ENCODE peak calls at places on chromosome 3, in five cellular contexts. T is neuronal stem cell, B is GM12878, E is transverse colon, R is upper lobe of right lung. O is an unnamed sample.

GRCh38 chr3:51703776-51704510 is 2.9 kb upstream of the GRM2 start:
- DNase-seq in T (no peak), B (no peak), E (no peak), R (peak; percentile 40), O (no peak)

GRCh38 chr3:98657429-98657828 is 64.0 kb upstream of the CPOX start:
- DNase-seq in T (peak; percentile 9), B (no peak), E (peak; percentile 50), R (peak; percentile 89), O (no peak)

GRCh38 chr3:18424213-18424861 is 802 bp downstream of the SATB1 start:
- DNase-seq in T (no peak), B (no peak), E (peak; percentile 15), R (peak; percentile 62), O (no peak)

GRCh38 chr3:146532406-146532805 is 12.0 kb downstream of the PLSCR1 start:
- DNase-seq in T (no peak), B (no peak), E (no peak), R (no peak), O (no peak)

GRCh38 chr3:85161544-85161943 is 202.8 kb downstream of the CADM2 start:
- DNase-seq in T (no peak), B (no peak), E (peak; percentile 62), R (no peak), O (no peak)

GRCh38 chr3:83968386-83968785 is 990.4 kb upstream of the CADM2 start:
- DNase-seq in T (no peak), B (no peak), E (no peak), R (no peak), O (no peak)

GRCh38 chr3:146221276-146221675 is 29.6 kb downstream of the PLSCR4 start:
- DNase-seq in T (no peak), B (no peak), E (no peak), R (no peak), O (no peak)

GRCh38 chr3:14300721-14301377 is 101.6 kb upstream of the SLC6A6 start:
- DNase-seq in T (no peak), B (no peak), E (no peak), R (no peak), O (no peak)

GRCh38 chr3:105809204-105809893 is 59.5 kb downstream of the CBLB start:
- DNase-seq in T (no peak), B (no peak), E (no peak), R (no peak), O (no peak)

GRCh38 chr3:79326642-79327041 is 441.2 kb downstream of the ROBO1 start:
- DNase-seq in T (no peak), B (no peak), E (no peak), R (no peak), O (no peak)

GRCh38 chr3:16140116-16140893 is 34.2 kb upstream of the GALNT15 start:
- DNase-seq in T (no peak), B (no peak), E (peak; percentile 22), R (no peak), O (no peak)

GRCh38 chr3:38003817-38004414 is 13.3 kb downstream of the VILL start:
- DNase-seq in T (no peak), B (no peak), E (peak; percentile 68), R (peak; percentile 58), O (no peak)

GRCh38 chr3:195885036-195885871 is 23.1 kb downstream of the TNK2 start:
- DNase-seq in T (no peak), B (no peak), E (peak; percentile 71), R (no peak), O (no peak)

GRCh38 chr3:172675371-172676193 is 35.3 kb downstream of the NCEH1 start:
- DNase-seq in T (peak; percentile 58), B (no peak), E (no peak), R (no peak), O (peak; percentile 62)

GRCh38 chr3:179068779-179069530 is 2.7 kb downstream of the ZMAT3 start:
- DNase-seq in T (no peak), B (no peak), E (peak; percentile 19), R (no peak), O (peak; percentile 26)

GRCh38 chr3:136734382-136735070 is 17.7 kb downstream of the STAG1 start:
- DNase-seq in T (no peak), B (no peak), E (no peak), R (no peak), O (no peak)

GRCh38 chr3:137970914-137971831 is 38.8 kb upstream of the CLDN18 start:
- DNase-seq in T (peak; percentile 62), B (no peak), E (peak; percentile 74), R (peak; percentile 92), O (peak; percentile 25)

DNA sequence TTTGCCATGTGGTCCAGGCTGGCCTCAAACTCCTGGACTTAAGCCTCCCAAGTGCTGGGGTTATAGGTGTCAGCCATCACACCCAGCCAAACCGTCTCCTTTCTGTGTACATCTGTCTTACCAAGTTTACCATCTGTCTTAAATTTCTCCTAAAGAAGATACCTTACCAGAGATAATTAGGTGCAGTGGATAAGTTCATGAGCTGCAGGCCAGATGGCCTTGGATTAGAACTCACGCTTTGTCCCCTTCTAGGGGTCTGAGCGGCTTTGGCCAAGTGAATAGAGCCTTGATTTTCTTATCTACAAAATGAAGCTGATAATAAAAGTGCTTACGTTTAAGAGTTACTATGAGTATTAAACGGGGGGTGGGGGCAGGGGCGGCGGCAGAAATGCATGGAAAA is 103.9 kb downstream of the SUCLG2 start:
- DNase-seq in T (no peak), B (no peak), E (no peak), R (no peak), O (no peak)
- H3K4me3 ChIP-seq in T (no peak overlapping the region), B (no peak overlapping the region), E (no peak overlapping the region), R (no peak overlapping the region), O (no peak overlapping the region)

GRCh38 chr3:24522155-24522579 is 27.5 kb upstream of the THRB start:
- DNase-seq in T (peak; percentile 15), B (no peak), E (no peak), R (no peak), O (no peak)

GRCh38 chr3:24523195-24523594 is 28.5 kb upstream of the THRB start:
- DNase-seq in T (no peak), B (no peak), E (no peak), R (no peak), O (no peak)

GRCh38 chr3:24520101-24520495 is 25.4 kb upstream of the THRB start:
- DNase-seq in T (no peak), B (no peak), E (no peak), R (no peak), O (no peak)

GRCh38 chr3:24520941-24521305 is 26.3 kb upstream of the THRB start:
- DNase-seq in T (no peak), B (no peak), E (no peak), R (no peak), O (no peak)

GRCh38 chr3:24521306-24522154 is 26.9 kb upstream of the THRB start:
- DNase-seq in T (peak; percentile 33), B (no peak), E (peak; percentile 62), R (peak; percentile 84), O (no peak)
- H3K4me3 ChIP-seq in T (peak overlapping the region; percentile 22), B (no peak overlapping the region), E (peak overlapping the region; percentile 74), R (peak overlapping the region; percentile 79), O (no peak overlapping the region)

DNA sequence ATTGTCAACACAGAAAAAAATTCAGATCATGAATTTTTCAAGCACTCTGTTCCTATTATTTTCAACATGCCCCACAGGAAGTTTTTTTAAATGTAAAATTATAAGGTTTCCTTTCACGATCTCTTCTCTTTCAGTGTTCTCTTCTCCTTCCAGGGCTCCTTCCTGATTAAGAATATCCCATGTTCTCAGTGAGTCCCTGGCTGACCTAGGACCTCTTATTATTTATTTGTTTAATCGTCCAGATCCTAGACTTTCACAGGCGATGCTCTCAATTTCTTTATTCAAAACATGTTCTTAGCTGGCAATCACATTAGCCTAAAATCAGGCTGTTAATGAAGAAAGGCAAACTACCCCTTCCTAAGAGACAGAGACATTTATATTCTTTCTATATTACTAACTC is 124.3 kb downstream of the ABI3BP start:
- DNase-seq in T (no peak), B (no peak), E (no peak), R (no peak), O (no peak)
- H3K4me3 ChIP-seq in T (no peak overlapping the region), B (no peak overlapping the region), E (no peak overlapping the region), R (no peak overlapping the region), O (no peak overlapping the region)

GRCh38 chr3:194811118-194811517 is 125.4 kb downstream of the FAM43A start:
- DNase-seq in T (no peak), B (no peak), E (no peak), R (no peak), O (no peak)
- H3K4me3 ChIP-seq in T (no peak overlapping the region), B (no peak overlapping the region), E (no peak overlapping the region), R (no peak overlapping the region), O (no peak overlapping the region)

DNA sequence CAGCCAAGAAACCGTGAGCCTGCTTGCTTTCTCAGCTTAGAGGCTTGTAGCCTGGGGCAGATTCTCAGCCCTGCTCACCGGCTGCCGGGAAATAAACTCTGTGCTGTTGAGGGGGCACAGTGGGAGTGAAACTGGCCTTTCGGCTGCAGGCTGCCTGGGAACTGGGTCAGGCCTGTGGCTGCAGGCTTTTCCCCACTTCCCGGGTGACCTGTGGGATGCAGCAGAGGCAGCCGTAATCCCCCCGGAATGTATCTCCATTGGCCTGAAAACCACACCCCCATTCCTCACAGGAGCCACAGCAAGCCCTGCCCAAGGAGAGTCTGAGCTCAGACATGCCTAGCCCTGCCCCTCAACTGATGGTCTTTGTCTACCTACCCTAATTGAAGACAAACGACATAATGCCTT is 110.9 kb downstream of the STXBP5L start:
- DNase-seq in T (no peak), B (no peak), E (no peak), R (peak; percentile 45), O (no peak)
- H3K4me3 ChIP-seq in T (no peak overlapping the region), B (no peak overlapping the region), E (no peak overlapping the region), R (no peak overlapping the region), O (no peak overlapping the region)

DNA sequence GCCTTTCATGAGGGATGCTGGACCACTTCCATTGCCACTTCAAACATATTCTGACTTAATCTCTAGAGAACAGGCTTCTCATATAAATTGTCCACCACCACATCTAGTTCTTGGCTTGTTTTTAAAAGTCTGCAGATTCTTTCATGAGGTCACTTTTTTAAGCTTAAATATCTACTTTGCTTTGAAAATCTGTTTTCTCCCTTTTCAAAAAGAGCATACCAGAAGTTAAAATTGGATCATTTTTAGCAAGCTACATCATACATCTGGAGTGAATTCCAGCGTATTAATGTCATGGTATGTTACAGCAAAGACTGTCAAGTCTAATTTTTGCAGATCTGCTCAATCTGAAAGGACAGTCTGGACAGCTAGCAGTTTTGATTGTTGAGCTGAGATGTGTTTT is 131.5 kb downstream of the C3orf70 start:
- DNase-seq in T (no peak), B (no peak), E (no peak), R (no peak), O (peak; percentile 19)
- H3K4me3 ChIP-seq in T (no peak overlapping the region), B (no peak overlapping the region), E (no peak overlapping the region), R (no peak overlapping the region), O (no peak overlapping the region)

DNA sequence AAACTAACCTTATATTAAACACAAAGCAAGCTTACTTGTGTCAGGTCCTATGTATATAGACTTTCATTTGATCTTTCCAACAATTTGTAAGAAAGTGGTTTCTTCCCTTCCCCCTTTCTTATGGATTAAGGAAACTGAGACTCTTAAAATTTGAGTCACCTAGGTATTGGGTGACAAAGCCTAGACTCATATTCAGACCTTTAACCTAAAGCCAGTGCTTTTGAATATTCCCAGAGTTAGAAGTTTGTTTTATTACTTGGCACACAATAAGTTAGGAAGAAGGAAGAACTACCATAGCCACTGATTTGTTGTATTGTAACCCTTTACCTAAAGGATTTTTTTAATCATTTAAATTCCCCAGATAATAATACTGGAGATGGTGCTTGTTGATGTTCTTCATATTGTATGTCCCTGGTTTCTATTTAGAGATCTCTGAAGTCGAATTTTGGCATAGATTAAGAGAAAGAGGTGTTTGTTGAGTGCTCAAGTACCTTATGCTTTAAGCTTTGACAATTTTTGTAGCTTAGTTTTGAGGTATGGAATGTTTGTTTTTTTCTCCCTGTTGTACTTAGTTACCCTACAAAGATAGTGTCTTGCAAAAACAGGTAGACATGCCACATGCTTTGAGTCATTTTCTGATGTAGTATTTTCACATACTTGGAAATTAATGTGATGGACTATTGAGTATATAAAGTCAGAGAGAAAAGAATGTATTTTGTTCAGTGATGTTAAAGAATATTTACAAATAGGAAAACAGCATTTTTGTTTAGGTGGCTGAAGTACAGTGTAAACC is 11.2 kb downstream of the TSC22D2 start:
- DNase-seq in T (no peak), B (no peak), E (no peak), R (no peak), O (no peak)
- H3K4me3 ChIP-seq in T (no peak overlapping the region), B (no peak overlapping the region), E (no peak overlapping the region), R (no peak overlapping the region), O (no peak overlapping the region)

O was measured in Jurkat, Clone E6-1.